ENCODE peak calls at places on chromosomes 16 and 17, in nine cellular contexts. M is WERI-Rb-1; I is IMR-90; D is neural progenitor cell; P is psoas muscle; J is CD4-positive, alpha-beta T cell; O is uterus; F is body of pancreas; R is A549. S is an unnamed sample.

GRCh38 chr17:39605492-39606433 is 2.0 kb downstream of the NEUROD2 start:
- DNase-seq in M (no peak), I (no peak), D (peak; percentile 79), P (no peak), J (no peak), O (no peak), F (no peak), R (peak; percentile 83), S (no peak)

GRCh38 chr16:67326472-67327309 is at the start of the genes KCTD19 and LRRC36:
- DNase-seq in M (peak; percentile 82), I (no peak), D (peak; percentile 95), P (peak; percentile 78), J (peak; percentile 26), O (peak; percentile 55), F (peak; percentile 79), R (peak; percentile 80), S (no peak)

GRCh38 chr16:71526111-71526998 is at the start of gene CHST4:
- DNase-seq in M (peak; percentile 77), I (peak; percentile 57), D (peak; percentile 68), P (no peak), J (no peak), O (peak; percentile 31), F (peak; percentile 16), R (peak; percentile 24), S (peak; percentile 62)

GRCh38 chr17:18381953-18382245 is 4.3 kb downstream of the EVPLL start:
- DNase-seq in M (no peak), I (no peak), D (no peak), P (peak; percentile 42), J (no peak), O (no peak), F (no peak), R (no peak), S (no peak)

GRCh38 chr17:4014148-4014927 is 50.1 kb upstream of the ATP2A3 start:
- DNase-seq in M (no peak), I (no peak), D (no peak), P (no peak), J (no peak), O (no peak), F (no peak), R (no peak), S (no peak)

GRCh38 chr16:28063047-28063521 is 430 bp downstream of the GSG1L start:
- DNase-seq in M (no peak), I (peak; percentile 10), D (peak; percentile 63), P (no peak), J (no peak), O (no peak), F (no peak), R (peak; percentile 23), S (no peak)

GRCh38 chr17:2693561-2694380 is 17.8 kb downstream of the CLUH start:
- DNase-seq in M (no peak), I (no peak), D (no peak), P (peak; percentile 65), J (no peak), O (peak; percentile 13), F (peak; percentile 12), R (no peak), S (no peak)

GRCh38 chr16:78648517-78648916 is 549.1 kb downstream of the WWOX start:
- DNase-seq in M (no peak), I (no peak), D (no peak), P (no peak), J (no peak), O (no peak), F (no peak), R (no peak), S (no peak)

GRCh38 chr17:32783602-32784001 is 93.3 kb downstream of the MYO1D start:
- DNase-seq in M (no peak), I (peak; percentile 66), D (peak; percentile 69), P (no peak), J (no peak), O (no peak), F (no peak), R (peak; percentile 69), S (peak; percentile 68)

GRCh38 chr17:66842505-66842904 is 7.6 kb downstream of the CACNG5 start:
- DNase-seq in M (no peak), I (no peak), D (no peak), P (no peak), J (no peak), O (no peak), F (no peak), R (no peak), S (no peak)

GRCh38 chr16:84190731-84191388 is at the start of gene ADAD2:
- DNase-seq in M (no peak), I (no peak), D (no peak), P (no peak), J (no peak), O (no peak), F (no peak), R (peak; percentile 46), S (no peak)

GRCh38 chr17:30716461-30717289 is 107.8 kb downstream of the CRLF3 start:
- DNase-seq in M (peak; percentile 23), I (peak; percentile 16), D (no peak), P (peak; percentile 32), J (no peak), O (no peak), F (no peak), R (peak; percentile 69), S (peak; percentile 50)

GRCh38 chr16:70750893-70751467 is 50.0 kb downstream of the VAC14 start:
- DNase-seq in M (no peak), I (peak; percentile 99), D (no peak), P (peak; percentile 96), J (no peak), O (peak; percentile 95), F (peak; percentile 58), R (peak; percentile 66), S (no peak)

DNA sequence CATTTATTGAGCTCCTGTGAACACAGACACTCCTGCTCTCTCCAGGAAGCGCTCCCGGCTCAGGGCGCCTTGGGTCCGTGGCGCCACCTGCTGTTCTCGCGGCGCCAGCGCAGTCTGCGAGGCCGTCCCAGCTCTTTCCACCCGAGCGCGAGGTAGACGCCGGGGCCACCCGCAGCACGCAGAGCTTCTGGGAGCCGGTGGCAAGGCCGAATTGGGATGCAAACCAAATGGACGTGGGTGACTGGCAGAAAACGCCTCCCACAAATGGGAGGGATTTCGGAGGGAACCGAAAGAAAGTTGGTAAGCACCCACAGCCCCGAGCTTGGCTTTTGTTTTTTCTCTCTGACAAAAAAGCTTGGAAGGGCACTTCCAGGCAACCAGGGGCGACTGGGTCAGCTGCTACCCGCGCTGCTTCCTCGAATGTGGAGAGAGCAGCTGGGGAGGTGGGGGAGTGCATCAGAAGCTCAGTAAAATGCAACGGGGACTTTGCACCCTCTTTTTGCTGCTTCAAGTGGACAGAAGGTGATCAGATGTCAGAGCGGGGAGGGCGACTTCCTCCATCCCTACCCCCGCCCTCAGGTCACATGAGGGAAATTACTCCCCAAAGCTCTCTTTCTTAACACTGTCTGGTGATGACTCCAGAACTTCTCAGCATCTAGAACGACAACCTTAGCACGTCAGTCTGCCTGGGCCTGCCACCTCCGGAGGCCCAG is 13.5 kb upstream of the N4BP1 start:
- DNase-seq in M (peak; percentile 79), I (peak; percentile 75), D (peak; percentile 87), P (peak; percentile 89), J (peak; percentile 77), O (peak; percentile 65), F (peak; percentile 85), R (peak; percentile 84), S (peak; percentile 73)
- H3K27ac ChIP-seq in M (peak overlapping the region; percentile 69), I (peak overlapping the region; percentile 36), D (no peak overlapping the region), P (peak overlapping the region; percentile 55), J (no peak overlapping the region), O (peak overlapping the region; percentile 33), F (no peak overlapping the region), R (peak overlapping the region; percentile 66), S (no peak overlapping the region)

DNA sequence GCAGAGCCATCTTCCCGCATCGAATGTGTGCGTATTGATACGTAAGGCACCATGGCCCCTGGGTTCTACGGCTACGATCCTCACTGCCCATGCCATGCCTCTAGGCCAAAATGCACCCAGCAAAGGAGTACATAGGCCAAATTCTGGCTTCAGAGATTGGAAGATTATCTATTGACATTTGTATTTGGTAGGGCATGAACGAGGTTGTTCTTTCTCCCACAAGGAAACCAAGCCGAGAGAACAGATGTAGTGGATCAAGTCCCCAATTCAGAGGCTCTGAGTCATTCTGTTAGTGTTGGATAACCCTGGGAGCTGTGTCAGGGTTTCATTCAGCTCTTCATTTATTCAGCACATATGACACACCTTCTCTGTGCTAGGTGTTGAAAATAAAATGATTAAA is 36.5 kb downstream of the HOXB1 start:
- DNase-seq in M (no peak), I (peak; percentile 90), D (no peak), P (no peak), J (no peak), O (no peak), F (no peak), R (no peak), S (no peak)
- H3K27ac ChIP-seq in M (no peak overlapping the region), I (peak overlapping the region; percentile 64), D (no peak overlapping the region), P (no peak overlapping the region), J (no peak overlapping the region), O (no peak overlapping the region), F (no peak overlapping the region), R (no peak overlapping the region), S (no peak overlapping the region)

DNA sequence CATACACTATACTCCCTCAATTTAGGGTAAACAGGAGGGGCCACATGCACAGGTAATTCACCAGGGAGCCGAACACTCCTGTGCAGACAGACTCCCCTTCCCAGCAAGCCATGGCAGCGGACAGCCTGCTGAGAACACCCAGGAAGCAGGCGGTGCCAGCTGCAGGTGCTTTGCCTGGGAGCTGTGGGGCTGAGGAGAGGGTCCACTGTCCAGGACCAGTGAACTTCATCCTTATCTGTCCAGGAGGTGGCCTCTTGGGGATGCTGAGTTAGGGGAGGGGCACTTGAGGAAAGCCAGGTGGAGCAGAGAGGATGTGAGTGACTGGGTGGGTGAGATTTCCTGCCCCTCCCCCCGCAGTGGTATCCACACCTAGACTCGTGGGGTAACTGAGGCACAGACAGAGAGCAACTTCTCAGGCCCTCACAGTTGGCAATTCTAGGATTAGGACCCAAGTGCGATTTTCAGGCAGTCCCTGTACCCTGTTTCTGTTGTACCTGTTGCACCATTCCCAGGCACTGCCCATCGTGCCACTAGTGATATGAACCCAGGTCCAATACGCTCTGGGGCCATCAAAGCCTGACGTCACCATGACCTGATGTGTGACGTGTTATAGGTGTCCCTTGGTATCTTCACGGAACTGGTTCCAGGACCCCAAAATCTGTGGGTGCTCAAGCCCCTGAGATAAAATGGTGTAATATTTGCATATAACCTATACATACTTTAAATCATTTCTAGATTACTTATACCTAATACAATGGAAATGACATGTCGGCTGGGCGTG is 1.2 kb downstream of the GRN start:
- DNase-seq in M (peak; percentile 8), I (no peak), D (no peak), P (no peak), J (no peak), O (no peak), F (no peak), R (no peak), S (no peak)
- H3K27ac ChIP-seq in M (no peak overlapping the region), I (no peak overlapping the region), D (no peak overlapping the region), P (peak overlapping the region; percentile 86), J (peak overlapping the region; percentile 13), O (peak overlapping the region; percentile 81), F (no peak overlapping the region), R (no peak overlapping the region), S (peak overlapping the region; percentile 90)

DNA sequence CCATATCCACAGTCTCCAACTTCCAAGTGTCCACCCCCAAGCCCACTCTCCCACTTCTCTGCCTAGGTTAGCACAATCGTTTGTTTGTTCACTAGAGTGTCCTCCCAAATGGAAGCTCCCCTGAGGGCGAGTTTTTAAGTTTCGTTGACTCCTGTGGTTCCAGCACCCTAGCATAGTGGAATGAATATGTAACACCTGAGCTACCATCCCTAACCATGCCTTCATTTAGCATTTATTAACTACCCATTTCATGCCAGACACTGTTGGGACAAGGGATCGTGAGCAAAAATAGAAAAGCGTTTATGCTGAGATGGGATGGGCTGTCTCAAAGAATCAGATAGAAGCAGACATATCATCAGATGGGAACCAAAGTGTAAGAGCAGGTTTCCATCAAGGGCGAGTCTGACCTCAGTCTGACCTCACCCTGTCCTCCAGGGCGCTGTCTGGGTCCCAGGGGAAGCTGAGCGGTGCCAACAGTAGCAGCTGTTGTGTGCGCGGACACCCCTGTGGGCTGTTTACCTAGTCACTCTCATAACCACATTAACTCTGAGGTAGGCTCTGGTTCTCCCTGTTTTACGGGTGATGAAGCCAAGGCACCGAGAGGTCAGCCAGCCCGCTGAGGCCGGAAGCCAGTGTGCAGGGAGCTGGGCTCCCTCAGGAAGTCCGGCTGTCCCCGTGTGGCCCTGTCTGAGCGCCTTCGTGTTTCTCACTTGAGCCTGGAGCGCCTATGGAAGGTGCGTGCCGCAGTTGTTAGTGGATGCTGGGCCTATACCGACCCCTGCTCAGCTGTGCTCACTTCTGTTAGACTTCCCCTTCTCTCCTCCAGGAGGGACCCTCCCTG is 6.2 kb downstream of the CNP start:
- DNase-seq in M (no peak), I (no peak), D (no peak), P (peak; percentile 88), J (no peak), O (no peak), F (peak; percentile 90), R (no peak), S (no peak)
- H3K27ac ChIP-seq in M (no peak overlapping the region), I (no peak overlapping the region), D (no peak overlapping the region), P (peak overlapping the region; percentile 80), J (no peak overlapping the region), O (peak overlapping the region; percentile 43), F (peak overlapping the region; percentile 75), R (no peak overlapping the region), S (no peak overlapping the region)

S was measured in OCI-LY7.